ENCODE peak calls at places on chromosomes 4 and X, in nine cellular contexts. W is effector CD4-positive, alpha-beta T cell; D is bronchial epithelial cell; Q is effector memory CD4-positive, alpha-beta T cell; P is LoVo; S is KBM-7; Y is left lung; F is stimulated activated CD4-positive, alpha-beta T cell treated with anti-CD3 and anti-CD28 coated beads, TNF-alpha, amount 100 ng/mL, for 1 hour; U is chondrocyte. X is an unnamed sample.
A peak's percentile ranks its signal among the peaks of the same experiment; 100 is the strongest.

GRCh38 chr4:181525641-181526040 is 717.6 kb upstream of the TENM3 start:
- DNase-seq in W (no peak), D (no peak), Q (no peak), P (no peak), S (no peak), Y (no peak), F (no peak), U (no peak), X (peak; percentile 34)

GRCh38 chr4:18882468-18882867 is 860.9 kb upstream of the LCORL start:
- DNase-seq in W (no peak), D (peak; percentile 74), Q (no peak), P (no peak), S (no peak), Y (no peak), F (no peak), U (no peak), X (peak; percentile 11)

GRCh38 chrX:23434356-23434884 is 99.8 kb downstream of the PTCHD1 start:
- DNase-seq in W (no peak), D (peak; percentile 18), Q (no peak), P (peak; percentile 0), S (no peak), Y (peak; percentile 61), F (no peak), U (no peak), X (peak; percentile 67)

GRCh38 chrX:17674611-17675010 is 62.7 kb upstream of the SCML1 start:
- DNase-seq in W (no peak), D (peak; percentile 8), Q (no peak), P (peak; percentile 1), S (no peak), Y (no peak), F (no peak), U (no peak), X (no peak)

GRCh38 chrX:68416592-68416991 is 16.7 kb downstream of the OPHN1 start:
- DNase-seq in W (no peak), D (peak; percentile 60), Q (no peak), P (peak; percentile 3), S (no peak), Y (no peak), F (no peak), U (no peak), X (no peak)

GRCh38 chr4:17085416-17085815 is 187.0 kb upstream of the LDB2 start:
- DNase-seq in W (no peak), D (no peak), Q (no peak), P (no peak), S (no peak), Y (no peak), F (no peak), U (no peak), X (no peak)

GRCh38 chr4:77040265-77040664 is 35.5 kb downstream of the CCNI start:
- DNase-seq in W (no peak), D (peak; percentile 77), Q (no peak), P (no peak), S (no peak), Y (no peak), F (no peak), U (no peak), X (no peak)

GRCh38 chr4:7279902-7280301 is 87.6 kb downstream of the SORCS2 start:
- DNase-seq in W (no peak), D (peak; percentile 51), Q (no peak), P (no peak), S (no peak), Y (no peak), F (no peak), U (no peak), X (no peak)

GRCh38 chr4:157221426-157221894 is 932 bp downstream of the GRIA2 start:
- DNase-seq in W (no peak), D (no peak), Q (no peak), P (no peak), S (no peak), Y (no peak), F (no peak), U (no peak), X (no peak)